ENCODE peak calls at places on chromosomes 16 and 17, in nine cellular contexts. One of them, this sample, is unnamed.

GRCh38 chr17:12422632-12423031 is 243.1 kb upstream of the MYOCD start:
- DNase-seq in HCT116: no peak
- DNase-seq in cardiac muscle cell: no peak
- DNase-seq in GM06990: no peak
- DNase-seq in GM12865: no peak
- DNase-seq in BE2C: no peak
- DNase-seq in A549: no peak
- DNase-seq in stomach: peak
- DNase-seq in tibial nerve: no peak
- DNase-seq in this sample: no peak

GRCh38 chr17:49996495-49997255 is 1.7 kb upstream of the DLX3 start:
- DNase-seq in HCT116: no peak
- DNase-seq in cardiac muscle cell: peak
- DNase-seq in GM06990: peak
- DNase-seq in GM12865: peak
- DNase-seq in BE2C: peak
- DNase-seq in A549: peak
- DNase-seq in stomach: peak
- DNase-seq in tibial nerve: no peak
- DNase-seq in this sample: no peak

GRCh38 chr16:23227529-23227928 is 45.0 kb downstream of the SCNN1G start:
- DNase-seq in HCT116: no peak
- DNase-seq in cardiac muscle cell: no peak
- DNase-seq in GM06990: no peak
- DNase-seq in GM12865: peak
- DNase-seq in BE2C: peak
- DNase-seq in A549: peak
- DNase-seq in stomach: no peak
- DNase-seq in tibial nerve: no peak
- DNase-seq in this sample: no peak

GRCh38 chr16:28538733-28539596 is at the start of gene NUPR1:
- DNase-seq in HCT116: no peak
- DNase-seq in cardiac muscle cell: no peak
- DNase-seq in GM06990: no peak
- DNase-seq in GM12865: no peak
- DNase-seq in BE2C: no peak
- DNase-seq in A549: peak
- DNase-seq in stomach: peak
- DNase-seq in tibial nerve: peak
- DNase-seq in this sample: peak

GRCh38 chr17:3447625-3448024 is 14.0 kb upstream of the OR1E2 start:
- DNase-seq in HCT116: peak
- DNase-seq in cardiac muscle cell: no peak
- DNase-seq in GM06990: no peak
- DNase-seq in GM12865: peak
- DNase-seq in BE2C: no peak
- DNase-seq in A549: peak
- DNase-seq in stomach: no peak
- DNase-seq in tibial nerve: no peak
- DNase-seq in this sample: no peak

GRCh38 chr16:78788276-78788675 is 688.8 kb downstream of the WWOX start:
- DNase-seq in HCT116: no peak
- DNase-seq in cardiac muscle cell: no peak
- DNase-seq in GM06990: no peak
- DNase-seq in GM12865: no peak
- DNase-seq in BE2C: no peak
- DNase-seq in A549: no peak
- DNase-seq in stomach: no peak
- DNase-seq in tibial nerve: no peak
- DNase-seq in this sample: no peak

GRCh38 chr17:50055426-50056216 is at the start of gene ITGA3:
- DNase-seq in HCT116: peak
- DNase-seq in cardiac muscle cell: peak
- DNase-seq in GM06990: peak
- DNase-seq in GM12865: peak
- DNase-seq in BE2C: peak
- DNase-seq in A549: peak
- DNase-seq in stomach: peak
- DNase-seq in tibial nerve: no peak
- DNase-seq in this sample: no peak

GRCh38 chr17:38922538-38923291 is 2.7 kb upstream of the LASP1NB start:
- DNase-seq in HCT116: no peak
- DNase-seq in cardiac muscle cell: no peak
- DNase-seq in GM06990: no peak
- DNase-seq in GM12865: no peak
- DNase-seq in BE2C: peak
- DNase-seq in A549: no peak
- DNase-seq in stomach: peak
- DNase-seq in tibial nerve: peak
- DNase-seq in this sample: no peak

GRCh38 chr16:81623365-81624102 is 155.6 kb upstream of the PLCG2 start:
- DNase-seq in HCT116: peak
- DNase-seq in cardiac muscle cell: peak
- DNase-seq in GM06990: no peak
- DNase-seq in GM12865: peak
- DNase-seq in BE2C: peak
- DNase-seq in A549: peak
- DNase-seq in stomach: peak
- DNase-seq in tibial nerve: no peak
- DNase-seq in this sample: no peak
- TF ChIP-seq CTCF in HCT116: peak
- TF ChIP-seq CTCF in cardiac muscle cell: peak
- TF ChIP-seq CTCF in GM06990: peak
- TF ChIP-seq CTCF in GM12865: peak
- TF ChIP-seq CTCF in BE2C: peak
- TF ChIP-seq CTCF in A549: peak
- TF ChIP-seq CTCF in stomach: peak
- TF ChIP-seq CTCF in tibial nerve: peak
- TF ChIP-seq CTCF in this sample: peak

GRCh38 chr16:31332544-31332943 is 22.4 kb upstream of the ITGAX start:
- DNase-seq in HCT116: no peak
- DNase-seq in cardiac muscle cell: no peak
- DNase-seq in GM06990: no peak
- DNase-seq in GM12865: no peak
- DNase-seq in BE2C: no peak
- DNase-seq in A549: no peak
- DNase-seq in stomach: no peak
- DNase-seq in tibial nerve: no peak
- DNase-seq in this sample: no peak

GRCh38 chr16:31329671-31330552 is 25.1 kb upstream of the ITGAX start:
- DNase-seq in HCT116: no peak
- DNase-seq in cardiac muscle cell: no peak
- DNase-seq in GM06990: no peak
- DNase-seq in GM12865: no peak
- DNase-seq in BE2C: no peak
- DNase-seq in A549: no peak
- DNase-seq in stomach: no peak
- DNase-seq in tibial nerve: no peak
- DNase-seq in this sample: no peak

GRCh38 chr16:31331807-31332301 is 23.1 kb upstream of the ITGAX start:
- DNase-seq in HCT116: no peak
- DNase-seq in cardiac muscle cell: no peak
- DNase-seq in GM06990: no peak
- DNase-seq in GM12865: no peak
- DNase-seq in BE2C: no peak
- DNase-seq in A549: no peak
- DNase-seq in stomach: no peak
- DNase-seq in tibial nerve: no peak
- DNase-seq in this sample: no peak

GRCh38 chr16:31330553-31330890 is 24.5 kb upstream of the ITGAX start:
- DNase-seq in HCT116: no peak
- DNase-seq in cardiac muscle cell: no peak
- DNase-seq in GM06990: no peak
- DNase-seq in GM12865: no peak
- DNase-seq in BE2C: no peak
- DNase-seq in A549: no peak
- DNase-seq in stomach: no peak
- DNase-seq in tibial nerve: no peak
- DNase-seq in this sample: no peak

DNA sequence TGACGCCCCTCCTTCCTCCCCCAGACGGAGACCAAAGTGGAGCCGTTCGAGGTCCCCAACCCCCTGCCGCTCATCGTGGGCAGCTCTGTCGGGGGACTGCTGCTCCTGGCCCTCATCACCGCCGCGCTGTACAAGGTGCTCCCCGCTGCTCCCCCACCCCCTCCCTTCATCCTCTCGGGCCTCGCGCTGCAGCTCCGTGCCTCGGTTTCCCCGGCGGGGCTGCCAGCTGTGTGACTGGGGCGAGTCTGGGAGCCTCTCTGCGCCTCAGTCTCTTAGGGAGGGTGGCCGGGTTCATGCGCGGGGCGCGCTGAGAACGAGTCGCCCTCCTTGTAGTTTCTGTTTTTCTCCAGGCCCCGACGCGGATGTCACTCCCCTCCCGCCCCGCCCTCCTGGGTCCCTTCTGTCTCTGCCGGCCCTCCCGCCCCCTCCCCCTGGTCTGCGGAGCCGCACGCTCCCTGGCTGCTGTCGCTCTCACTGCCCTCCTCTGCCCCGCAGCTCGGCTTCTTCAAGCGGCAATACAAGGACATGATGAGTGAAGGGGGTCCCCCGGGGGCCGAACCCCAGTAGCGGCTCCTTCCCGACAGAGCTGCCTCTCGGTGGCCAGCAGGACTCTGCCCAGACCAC is 23.7 kb upstream of the ITGAX start:
- DNase-seq in HCT116: no peak
- DNase-seq in cardiac muscle cell: peak
- DNase-seq in GM06990: no peak
- DNase-seq in GM12865: no peak
- DNase-seq in BE2C: no peak
- DNase-seq in A549: no peak
- DNase-seq in stomach: no peak
- DNase-seq in tibial nerve: no peak
- DNase-seq in this sample: no peak
- H3K4me3 ChIP-seq in HCT116: no peak
- H3K4me3 ChIP-seq in cardiac muscle cell: peak
- H3K4me3 ChIP-seq in GM06990: peak
- H3K4me3 ChIP-seq in GM12865: peak
- H3K4me3 ChIP-seq in BE2C: no peak
- H3K4me3 ChIP-seq in A549: peak
- H3K4me3 ChIP-seq in stomach: peak
- H3K4me3 ChIP-seq in tibial nerve: peak
- H3K4me3 ChIP-seq in this sample: no peak

GRCh38 chr17:7930841-7931631 is 710 bp downstream of the TRAPPC1 start:
- DNase-seq in HCT116: no peak
- DNase-seq in cardiac muscle cell: no peak
- DNase-seq in GM06990: no peak
- DNase-seq in GM12865: peak
- DNase-seq in BE2C: no peak
- DNase-seq in A549: no peak
- DNase-seq in stomach: no peak
- DNase-seq in tibial nerve: no peak
- DNase-seq in this sample: no peak

GRCh38 chr17:7929158-7930029 is at the start of gene KCNAB3:
- DNase-seq in HCT116: no peak
- DNase-seq in cardiac muscle cell: peak
- DNase-seq in GM06990: no peak
- DNase-seq in GM12865: peak
- DNase-seq in BE2C: peak
- DNase-seq in A549: peak
- DNase-seq in stomach: no peak
- DNase-seq in tibial nerve: no peak
- DNase-seq in this sample: no peak

GRCh38 chr17:7932483-7932891 is 481 bp downstream of the CNTROB start:
- DNase-seq in HCT116: no peak
- DNase-seq in cardiac muscle cell: peak
- DNase-seq in GM06990: no peak
- DNase-seq in GM12865: peak
- DNase-seq in BE2C: no peak
- DNase-seq in A549: peak
- DNase-seq in stomach: no peak
- DNase-seq in tibial nerve: no peak
- DNase-seq in this sample: no peak

GRCh38 chr17:7932949-7933348 is 943 bp downstream of the CNTROB start:
- DNase-seq in HCT116: no peak
- DNase-seq in cardiac muscle cell: peak
- DNase-seq in GM06990: peak
- DNase-seq in GM12865: peak
- DNase-seq in BE2C: peak
- DNase-seq in A549: peak
- DNase-seq in stomach: peak
- DNase-seq in tibial nerve: no peak
- DNase-seq in this sample: no peak

GRCh38 chr17:7931709-7932482 is at the start of the genes CNTROB and TRAPPC1:
- DNase-seq in HCT116: peak
- DNase-seq in cardiac muscle cell: peak
- DNase-seq in GM06990: peak
- DNase-seq in GM12865: peak
- DNase-seq in BE2C: peak
- DNase-seq in A549: peak
- DNase-seq in stomach: peak
- DNase-seq in tibial nerve: peak
- DNase-seq in this sample: peak
- TF ChIP-seq CTCF in HCT116: no peak
- TF ChIP-seq CTCF in cardiac muscle cell: no peak
- TF ChIP-seq CTCF in GM06990: no peak
- TF ChIP-seq CTCF in GM12865: no peak
- TF ChIP-seq CTCF in BE2C: no peak
- TF ChIP-seq CTCF in A549: no peak
- TF ChIP-seq CTCF in stomach: no peak
- TF ChIP-seq CTCF in tibial nerve: no peak
- TF ChIP-seq CTCF in this sample: no peak

GRCh38 chr16:11621920-11622651 is 35.4 kb upstream of the LITAF start:
- DNase-seq in HCT116: no peak
- DNase-seq in cardiac muscle cell: no peak
- DNase-seq in GM06990: peak
- DNase-seq in GM12865: peak
- DNase-seq in BE2C: no peak
- DNase-seq in A549: no peak
- DNase-seq in stomach: no peak
- DNase-seq in tibial nerve: no peak
- DNase-seq in this sample: no peak
- H3K4me3 ChIP-seq in HCT116: no peak
- H3K4me3 ChIP-seq in cardiac muscle cell: no peak
- H3K4me3 ChIP-seq in GM06990: peak
- H3K4me3 ChIP-seq in GM12865: peak
- H3K4me3 ChIP-seq in BE2C: no peak
- H3K4me3 ChIP-seq in A549: no peak
- H3K4me3 ChIP-seq in stomach: peak
- H3K4me3 ChIP-seq in tibial nerve: peak
- H3K4me3 ChIP-seq in this sample: peak

This sample was measured in AG04449.